ENCODE peak calls at places on chromosomes 16 and 17, in five cellular contexts. L is IMR-90, H is body of pancreas, J is H1, Z is tibial nerve. I is an unnamed sample.
A peak's percentile ranks its signal among the peaks of the same experiment; 100 is the strongest.

GRCh38 chr17:45368661-45369060 is 51.8 kb upstream of the MAP3K14 start:
- DNase-seq in L (peak; percentile 92), H (no peak), J (no peak), Z (no peak), I (no peak)

GRCh38 chr17:57954421-57955182 is 610 bp downstream of the CUEDC1 start:
- DNase-seq in L (peak; percentile 46), H (peak; percentile 75), J (peak; percentile 73), Z (peak; percentile 63), I (peak; percentile 93)

GRCh38 chr17:29732613-29733012 is 109.9 kb upstream of the CORO6 start:
- DNase-seq in L (peak; percentile 9), H (no peak), J (no peak), Z (no peak), I (no peak)

GRCh38 chr17:19768046-19768782 is 20.1 kb upstream of the ALDH3A1 start:
- DNase-seq in L (no peak), H (no peak), J (no peak), Z (no peak), I (no peak)

GRCh38 chr16:53456625-53457024 is 22.4 kb downstream of the RBL2 start:
- DNase-seq in L (no peak), H (no peak), J (no peak), Z (no peak), I (no peak)

GRCh38 chr17:70086468-70086867 is 11.4 kb downstream of the KCNJ16 start:
- DNase-seq in L (peak; percentile 26), H (no peak), J (no peak), Z (no peak), I (no peak)

GRCh38 chr17:51229889-51230288 is 30.0 kb downstream of the MBTD1 start:
- DNase-seq in L (no peak), H (no peak), J (no peak), Z (no peak), I (no peak)

GRCh38 chr17:7854851-7855642 is at the start of gene TMEM88:
- DNase-seq in L (no peak), H (no peak), J (peak; percentile 66), Z (no peak), I (no peak)

GRCh38 chr16:86925067-86925791 is 346.9 kb downstream of the FOXL1 start:
- DNase-seq in L (peak; percentile 91), H (no peak), J (no peak), Z (no peak), I (no peak)

GRCh38 chr17:42908872-42909700 is 8.5 kb downstream of the G6PC1 start:
- DNase-seq in L (peak; percentile 61), H (no peak), J (no peak), Z (no peak), I (no peak)
- TF ChIP-seq POLR2A in L (no peak), H (no peak), J (no peak), Z (no peak), I (no peak)

GRCh38 chr17:17415006-17415405 is 61.8 kb upstream of the MED9 start:
- DNase-seq in L (peak; percentile 19), H (no peak), J (no peak), Z (no peak), I (no peak)
- H3K27ac ChIP-seq in L (no peak overlapping the region), H (no peak overlapping the region), J (no peak overlapping the region), Z (no peak overlapping the region), I (no peak overlapping the region)

GRCh38 chr17:81792675-81793615 is 11.0 kb upstream of the GCGR start:
- DNase-seq in L (no peak), H (no peak), J (no peak), Z (no peak), I (no peak)
- H3K27me3 ChIP-seq in L (peaks cover 4% of the 10 kb centered on the region), H (no peaks in the 10 kb centered on the region), J (peaks cover 4% of the 10 kb centered on the region), Z (no peaks in the 10 kb centered on the region), I (no peaks in the 10 kb centered on the region)

GRCh38 chr16:16120044-16120381 is 103.3 kb downstream of the ABCC6 start:
- DNase-seq in L (no peak), H (peak; percentile 57), J (no peak), Z (no peak), I (no peak)

GRCh38 chr16:16121185-16121727 is 102.0 kb downstream of the ABCC6 start:
- DNase-seq in L (no peak), H (no peak), J (no peak), Z (no peak), I (no peak)

GRCh38 chr16:16122264-16122663 is 101.0 kb downstream of the ABCC6 start:
- DNase-seq in L (no peak), H (no peak), J (no peak), Z (no peak), I (no peak)

GRCh38 chr16:16118337-16118736 is 105.0 kb downstream of the ABCC6 start:
- DNase-seq in L (no peak), H (no peak), J (no peak), Z (no peak), I (no peak)

GRCh38 chr16:16120382-16121184 is 102.7 kb downstream of the ABCC6 start:
- DNase-seq in L (peak; percentile 22), H (peak; percentile 16), J (no peak), Z (no peak), I (peak; percentile 61)
- TF ChIP-seq POLR2A in L (no peak), H (no peak), J (no peak), Z (no peak), I (no peak)

GRCh38 chr17:78126895-78127239 is 1.7 kb downstream of the TMC6 start:
- DNase-seq in L (no peak), H (no peak), J (no peak), Z (no peak), I (no peak)

GRCh38 chr17:78125138-78125913 is 3.2 kb downstream of the TMC6 start:
- DNase-seq in L (no peak), H (no peak), J (no peak), Z (no peak), I (no peak)

GRCh38 chr17:78124836-78125137 is 3.8 kb downstream of the TMC6 start:
- DNase-seq in L (no peak), H (no peak), J (no peak), Z (no peak), I (peak; percentile 21)

GRCh38 chr17:78127240-78127887 is 1.2 kb downstream of the TMC6 start:
- DNase-seq in L (no peak), H (peak; percentile 82), J (no peak), Z (peak; percentile 37), I (peak; percentile 81)

GRCh38 chr17:78125976-78126894 is 2.3 kb downstream of the TMC6 start:
- DNase-seq in L (no peak), H (no peak), J (no peak), Z (no peak), I (peak; percentile 83)
- H3K27ac ChIP-seq in L (no peak overlapping the region), H (peak overlapping the region; percentile 91), J (no peak overlapping the region), Z (peak overlapping the region; percentile 93), I (peak overlapping the region; percentile 95)

GRCh38 chr17:47850692-47851573 is at the start of gene SP6:
- DNase-seq in L (peak; percentile 51), H (peak; percentile 91), J (peak; percentile 91), Z (no peak), I (peak; percentile 44)
- H3K27me3 ChIP-seq in L (peaks cover 91% of the 10 kb centered on the region), H (no peaks in the 10 kb centered on the region), J (peaks cover 84% of the 10 kb centered on the region), Z (peaks cover 4% of the 10 kb centered on the region), I (peaks cover 30% of the 10 kb centered on the region)

GRCh38 chr16:2054543-2055245 is 6.9 kb downstream of the TSC2 start:
- DNase-seq in L (no peak), H (peak; percentile 85), J (no peak), Z (no peak), I (no peak)
- TF ChIP-seq POLR2A in L (no peak), H (no peak), J (no peak), Z (no peak), I (no peak)

DNA sequence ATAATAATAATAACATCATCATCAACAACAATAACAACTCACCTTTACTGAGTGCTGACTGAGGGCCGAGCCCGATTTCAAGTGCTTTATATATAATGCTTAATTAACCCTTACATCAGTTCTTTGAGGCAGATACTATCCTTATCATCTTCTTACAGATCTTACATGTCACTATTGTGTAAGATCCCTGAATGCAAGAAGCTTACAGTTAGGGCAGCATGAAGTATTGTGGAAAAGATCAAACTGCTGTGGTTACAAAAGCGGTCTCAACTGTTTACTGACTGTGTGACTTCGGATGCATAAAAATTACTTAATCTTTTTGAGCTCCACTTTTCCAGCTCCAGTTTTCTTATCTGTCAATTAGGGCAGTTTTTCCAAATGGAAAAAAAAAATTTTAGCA is 3.3 kb downstream of the VAT1 start:
- DNase-seq in L (peak; percentile 31), H (no peak), J (no peak), Z (no peak), I (no peak)
- H3K27ac ChIP-seq in L (no peak overlapping the region), H (peak overlapping the region; percentile 36), J (no peak overlapping the region), Z (peak overlapping the region; percentile 97), I (peak overlapping the region; percentile 91)